ENCODE peak calls at places on chromosome 5, in ten cellular contexts. Q is gastrocnemius medialis; B is lower lobe of right lung; Z is heart left ventricle; U is mesendoderm; R is CD8-positive, alpha-beta memory T cell; A is ovary; Y is transverse colon; K is NT2/D1; O is pancreas. I is an unnamed sample. For H3K4me1, the result is how much of the 10 kb centered on the place peaks cover.

GRCh38 chr5:89028579-89029272 is 145.7 kb upstream of the MEF2C start:
- DNase-seq in K (no peak), O (no peak), U (no peak), Z (no peak), Q (no peak), B (no peak), A (no peak), Y (no peak), R (no peak), I (no peak)

GRCh38 chr5:166031926-166032325 is 2259.5 kb upstream of the WWC1 start:
- DNase-seq in U (peak), Z (no peak), B (no peak), R (no peak), K (no peak), Y (no peak), A (no peak), Q (no peak), O (no peak), I (no peak)

GRCh38 chr5:113063927-113064326 is 87.3 kb downstream of the DCP2 start:
- DNase-seq in Q (no peak), K (no peak), Y (no peak), Z (no peak), R (no peak), U (no peak), A (no peak), B (no peak), O (no peak), I (no peak)

GRCh38 chr5:125140855-125141254 is 394.4 kb upstream of the ZNF608 start:
- DNase-seq in Z (no peak), Y (no peak), R (no peak), O (no peak), Q (no peak), B (no peak), A (no peak), U (no peak), K (no peak), I (no peak)

GRCh38 chr5:45262061-45262590 is 434.1 kb downstream of the HCN1 start:
- DNase-seq in B (no peak), Z (no peak), U (no peak), O (peak), A (no peak), Y (no peak), Q (no peak), R (no peak), K (no peak), I (no peak)

GRCh38 chr5:96567188-96567587 is 95.0 kb upstream of the CAST start:
- DNase-seq in O (no peak), R (no peak), K (no peak), Z (no peak), Y (no peak), Q (no peak), B (no peak), U (peak), A (no peak), I (no peak)

GRCh38 chr5:30994170-30994569 is 199.3 kb upstream of the CDH6 start:
- DNase-seq in R (no peak), O (no peak), K (no peak), B (no peak), Z (no peak), A (no peak), Q (no peak), U (peak), Y (no peak), I (no peak)

GRCh38 chr5:116130471-116130870 is 45.6 kb downstream of the COMMD10 start:
- DNase-seq in Z (no peak), K (no peak), R (no peak), U (no peak), O (no peak), B (no peak), Y (no peak), A (no peak), Q (no peak), I (no peak)

GRCh38 chr5:9462109-9462508 is 83.8 kb downstream of the SEMA5A start:
- DNase-seq in B (no peak), O (no peak), Q (no peak), R (no peak), Z (no peak), U (no peak), K (no peak), Y (no peak), A (no peak), I (no peak)

GRCh38 chr5:40221796-40222195 is 457.9 kb upstream of the PTGER4 start:
- DNase-seq in Z (no peak), K (no peak), Q (no peak), Y (no peak), R (no peak), B (no peak), O (no peak), A (no peak), U (no peak), I (no peak)

GRCh38 chr5:173304591-173304988 is 23.6 kb downstream of the STC2 start:
- DNase-seq in A (no peak), Q (no peak), K (no peak), Y (no peak), U (no peak), Z (no peak), R (no peak), O (no peak), B (no peak), I (no peak)

GRCh38 chr5:39570418-39571027 is 145.7 kb upstream of the DAB2 start:
- DNase-seq in Z (no peak), Y (no peak), B (no peak), A (no peak), R (peak), K (peak), U (peak), O (no peak), Q (no peak), I (no peak)

GRCh38 chr5:5751496-5751895 is 329.0 kb downstream of the ICE1 start:
- DNase-seq in Q (no peak), B (no peak), Z (no peak), A (no peak), R (no peak), Y (no peak), K (no peak), O (no peak), U (no peak), I (no peak)

GRCh38 chr5:54243483-54244080 is 66.8 kb downstream of the ARL15 start:
- DNase-seq in Y (peak), Q (no peak), O (no peak), U (peak), B (no peak), A (no peak), K (no peak), Z (no peak), R (peak), I (no peak)

GRCh38 chr5:134103397-134103796 is 11.1 kb upstream of the TCF7 start:
- DNase-seq in Y (no peak), Z (no peak), B (no peak), A (no peak), O (no peak), Q (no peak), R (peak), K (no peak), U (no peak), I (no peak)

GRCh38 chr5:135715267-135716050 is 119.0 kb upstream of the SLC25A48 start:
- DNase-seq in K (no peak), Y (no peak), Z (no peak), O (no peak), U (peak), Q (no peak), R (no peak), B (no peak), A (no peak), I (no peak)

GRCh38 chr5:139648205-139649081 is at the start of gene CXXC5:
- DNase-seq in B (peak), U (peak), K (no peak), R (peak), Z (peak), Q (peak), A (peak), Y (peak), O (peak), I (peak)
- H3K4me1 ChIP-seq in B (half or more), U (under half), K (under half), R (under half), Z (under half), Q (under half), A (under half), Y (half or more), O (under half), I (under half)

GRCh38 chr5:80989883-80990282 is 29.7 kb downstream of the RASGRF2 start:
- DNase-seq in Q (no peak), U (no peak), A (no peak), O (no peak), Z (no peak), B (no peak), Y (no peak), R (no peak), K (no peak), I (no peak)
- H3K4me1 ChIP-seq in Q (under half), U (under half), A (under half), O (under half), Z (under half), B (under half), Y (under half), R (under half), K (under half), I (under half)

GRCh38 chr5:1649554-1649953 is 125.8 kb upstream of the LPCAT1 start:
- DNase-seq in U (no peak), O (no peak), Z (no peak), R (no peak), K (no peak), Q (no peak), A (no peak), B (no peak), Y (no peak), I (no peak)
- H3K4me1 ChIP-seq in U (under half), O (under half), Z (under half), R (under half), K (under half), Q (under half), A (under half), B (under half), Y (under half), I (under half)

DNA sequence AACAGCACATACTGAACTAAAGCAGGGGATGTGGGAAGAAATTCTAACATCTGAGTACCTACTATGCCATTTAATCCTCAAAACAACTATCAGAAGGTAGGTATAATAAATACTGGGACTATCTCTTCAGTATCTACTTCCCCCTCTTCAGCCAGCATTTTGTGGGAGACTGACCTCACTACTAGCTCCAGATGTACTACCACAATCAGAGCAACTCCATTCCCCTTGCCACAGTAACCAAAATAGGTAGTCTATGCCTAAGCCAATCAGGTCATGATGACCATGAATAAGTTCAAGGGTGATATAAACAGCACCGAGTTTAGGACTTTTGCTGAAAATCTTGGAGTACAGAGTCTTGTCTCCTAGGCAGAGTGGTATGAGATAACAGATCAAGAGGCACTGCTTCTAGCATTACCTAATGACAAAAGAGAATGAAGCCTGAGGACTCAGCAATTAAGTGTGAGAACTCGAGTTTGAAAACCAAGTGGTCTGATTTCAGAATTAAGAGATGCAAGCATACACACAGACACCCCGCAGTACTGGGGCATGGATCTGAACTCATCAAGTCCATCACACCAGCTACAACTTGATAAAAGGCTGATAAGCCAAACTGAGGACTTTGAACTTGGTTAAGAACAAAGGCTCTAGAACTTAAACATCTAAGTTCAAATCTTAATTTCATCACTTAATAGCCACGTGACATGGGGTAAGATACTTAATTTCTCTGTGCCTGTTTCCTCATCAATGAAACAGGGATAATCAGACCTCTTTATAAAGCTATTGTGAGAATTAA is 9.7 kb downstream of the FNIP1 start:
- DNase-seq in Y (no peak), O (no peak), U (no peak), B (no peak), K (no peak), Z (no peak), Q (no peak), R (no peak), A (no peak), I (no peak)
- H3K4me1 ChIP-seq in Y (under half), O (under half), U (under half), B (under half), K (under half), Z (under half), Q (under half), R (under half), A (under half), I (under half)

GRCh38 chr5:56638061-56638621 is 177.2 kb upstream of the MAP3K1 start:
- DNase-seq in R (no peak), Q (no peak), B (no peak), U (peak), O (peak), Y (no peak), Z (no peak), A (no peak), K (no peak), I (no peak)

GRCh38 chr5:56640763-56641406 is 174.5 kb upstream of the MAP3K1 start:
- DNase-seq in Y (peak), K (no peak), R (no peak), O (no peak), Q (peak), Z (peak), U (no peak), B (peak), A (no peak), I (no peak)

GRCh38 chr5:56638768-56639238 is 176.5 kb upstream of the MAP3K1 start:
- DNase-seq in K (no peak), A (no peak), U (no peak), Y (no peak), O (no peak), Z (no peak), R (no peak), B (no peak), Q (no peak), I (no peak)

GRCh38 chr5:56639491-56639890 is 175.9 kb upstream of the MAP3K1 start:
- DNase-seq in O (no peak), Y (no peak), K (no peak), U (peak), A (no peak), R (no peak), Q (no peak), B (no peak), Z (no peak), I (no peak)

GRCh38 chr5:56641635-56642255 is 173.6 kb upstream of the MAP3K1 start:
- DNase-seq in B (no peak), Z (no peak), U (no peak), K (no peak), Y (no peak), O (no peak), R (no peak), Q (no peak), A (no peak), I (no peak)
- H3K4me1 ChIP-seq in B (under half), Z (under half), U (under half), K (under half), Y (under half), O (under half), R (under half), Q (under half), A (under half), I (under half)

GRCh38 chr5:132387649-132388117 is 18.2 kb downstream of the SLC22A5 start:
- DNase-seq in Y (peak), U (peak), R (no peak), A (peak), K (no peak), O (no peak), Q (peak), B (peak), Z (peak), I (peak)
- H3K4me1 ChIP-seq in Y (under half), U (under half), R (under half), A (under half), K (under half), O (under half), Q (under half), B (half or more), Z (under half), I (under half)

GRCh38 chr5:132103969-132104391 is 30.4 kb downstream of the CSF2 start:
- DNase-seq in R (no peak), Z (no peak), Y (no peak), O (no peak), A (no peak), B (peak), Q (no peak), K (no peak), U (no peak), I (no peak)

GRCh38 chr5:132102944-132103343 is 29.4 kb downstream of the CSF2 start:
- DNase-seq in K (no peak), Z (no peak), R (no peak), A (no peak), Q (no peak), B (no peak), Y (no peak), O (no peak), U (no peak), I (no peak)

GRCh38 chr5:132102101-132102701 is 28.6 kb downstream of the CSF2 start:
- DNase-seq in A (no peak), Y (no peak), R (no peak), Z (no peak), O (no peak), B (no peak), U (no peak), Q (no peak), K (no peak), I (no peak)

GRCh38 chr5:132104561-132104960 is 31.0 kb downstream of the CSF2 start:
- DNase-seq in R (no peak), Q (no peak), O (no peak), Y (no peak), Z (no peak), U (no peak), K (no peak), A (no peak), B (no peak), I (no peak)

GRCh38 chr5:132103380-132103951 is 29.9 kb downstream of the CSF2 start:
- DNase-seq in R (peak), A (peak), B (peak), K (no peak), O (peak), Y (peak), U (no peak), Q (peak), Z (peak), I (peak)
- H3K4me1 ChIP-seq in R (half or more), A (under half), B (under half), K (under half), O (under half), Y (under half), U (under half), Q (under half), Z (under half), I (under half)

GRCh38 chr5:131254741-131255140 is 9.1 kb upstream of the CDC42SE2 start:
- DNase-seq in U (no peak), K (no peak), B (no peak), Q (no peak), A (no peak), Y (no peak), R (no peak), O (no peak), Z (no peak), I (no peak)
- H3K4me1 ChIP-seq in U (under half), K (under half), B (under half), Q (under half), A (under half), Y (under half), R (half or more), O (under half), Z (under half), I (under half)

DNA sequence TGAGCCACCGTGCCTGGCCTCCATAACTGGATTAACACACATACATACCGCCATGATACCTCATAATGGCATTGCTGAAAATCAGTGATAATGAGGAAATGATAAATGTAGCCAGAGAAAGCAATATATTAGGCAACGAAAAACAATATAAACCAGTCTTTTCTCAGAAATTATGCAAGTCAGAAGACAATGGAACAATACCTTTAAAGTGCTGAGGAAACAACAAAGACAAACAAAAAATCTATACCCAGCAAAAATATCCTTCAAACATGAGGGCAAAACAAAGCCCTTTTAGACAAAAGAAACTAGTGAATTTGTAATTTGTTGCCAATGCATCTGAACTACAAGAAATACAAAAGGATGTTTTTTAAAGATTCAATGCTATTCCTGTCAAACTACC is 98.2 kb upstream of the TNFAIP8 start:
- DNase-seq in O (no peak), Q (no peak), R (no peak), A (no peak), Y (no peak), B (no peak), K (no peak), Z (no peak), U (no peak), I (no peak)
- H3K4me1 ChIP-seq in O (under half), Q (under half), R (under half), A (under half), Y (under half), B (under half), K (under half), Z (under half), U (under half), I (under half)

GRCh38 chr5:93611510-93611899 is 28.5 kb downstream of the NR2F1 start:
- DNase-seq in Y (no peak), B (no peak), Z (no peak), U (no peak), Q (no peak), O (no peak), R (no peak), A (no peak), K (no peak), I (no peak)

GRCh38 chr5:93609756-93610155 is 26.7 kb downstream of the NR2F1 start:
- DNase-seq in B (no peak), A (no peak), O (no peak), U (no peak), R (no peak), Q (no peak), Y (no peak), Z (no peak), K (no peak), I (no peak)

GRCh38 chr5:93607367-93608258 is 24.6 kb downstream of the NR2F1 start:
- DNase-seq in Z (no peak), K (no peak), Y (no peak), U (peak), O (no peak), Q (no peak), R (no peak), A (no peak), B (no peak), I (no peak)

GRCh38 chr5:93611900-93612898 is 29.2 kb downstream of the NR2F1 start:
- DNase-seq in Q (no peak), A (peak), Y (no peak), U (peak), B (no peak), K (no peak), Z (no peak), O (peak), R (no peak), I (no peak)

DNA sequence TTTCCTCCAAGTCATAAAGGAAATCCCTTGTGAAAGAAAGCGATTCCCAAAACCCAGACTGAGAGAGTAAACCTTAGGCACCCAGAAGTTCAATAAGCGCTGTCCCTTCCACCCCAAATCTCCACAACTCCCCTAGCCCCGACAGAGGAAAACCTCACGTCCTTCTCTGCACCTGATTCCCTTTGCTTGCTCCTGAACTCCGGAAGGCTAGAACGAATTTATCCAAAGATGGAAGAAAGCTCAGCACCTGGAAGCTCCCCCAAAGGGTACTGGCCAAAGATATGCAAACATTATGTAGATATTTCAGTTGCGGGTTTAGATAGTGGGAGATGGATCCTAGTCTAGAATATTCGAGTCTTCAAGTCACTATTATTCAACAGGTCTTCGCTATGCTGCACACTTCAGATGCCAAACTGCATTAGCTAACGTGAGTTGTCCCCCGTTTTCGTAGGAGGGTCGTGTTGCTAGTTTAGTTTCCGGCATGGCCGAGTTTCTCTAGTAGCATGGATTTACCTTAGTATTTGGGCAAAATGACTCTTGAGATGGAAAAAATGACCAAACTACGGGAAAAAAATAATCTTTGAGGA is 27.7 kb downstream of the NR2F1 start:
- DNase-seq in Y (no peak), Z (no peak), U (no peak), B (no peak), Q (no peak), K (no peak), O (no peak), R (no peak), A (no peak), I (no peak)
- H3K4me1 ChIP-seq in Y (under half), Z (under half), U (under half), B (under half), Q (under half), K (under half), O (under half), R (under half), A (under half), I (under half)